ENCODE peak calls at places on chromosomes 4 and X, in four cellular contexts. D is neural crest cell, B is hippocampal formation, P is left colon. O is an unnamed sample.

GRCh38 chr4:145216532-145216931 is 36.1 kb upstream of the OTUD4 start:
- DNase-seq in D (no peak), P (no peak), B (no peak), O (no peak)

GRCh38 chr4:169024762-169025161 is 14.7 kb upstream of the CBR4 start:
- DNase-seq in B (peak; percentile 1), P (no peak), D (no peak), O (no peak)

GRCh38 chr4:163331629-163332360 is 601 bp downstream of the NPY1R start:
- DNase-seq in B (peak; percentile 38), D (peak; percentile 21), P (peak; percentile 32), O (peak; percentile 38)

GRCh38 chr4:41745292-41746024 is 3.1 kb downstream of the PHOX2B start:
- DNase-seq in B (no peak), P (no peak), D (no peak), O (no peak)

GRCh38 chrX:20363003-20363674 is 96.4 kb upstream of the RPS6KA3 start:
- DNase-seq in D (no peak), B (no peak), P (no peak), O (no peak)

GRCh38 chr4:41709844-41710481 is 38.6 kb downstream of the PHOX2B start:
- DNase-seq in D (no peak), B (no peak), P (no peak), O (no peak)

GRCh38 chrX:11787564-11787963 is 29.5 kb downstream of the MSL3 start:
- DNase-seq in D (peak; percentile 72), P (peak; percentile 59), B (peak; percentile 62), O (peak; percentile 67)

GRCh38 chrX:95076449-95076848 is 1402.4 kb downstream of the FAM133A start:
- DNase-seq in P (no peak), D (peak; percentile 17), B (no peak), O (peak; percentile 1)

GRCh38 chrX:123961268-123962005 is at the start of gene STAG2:
- DNase-seq in P (peak; percentile 71), B (peak; percentile 69), D (peak; percentile 54), O (peak; percentile 71)

GRCh38 chr4:8323947-8324555 is 54.5 kb downstream of the HTRA3 start:
- DNase-seq in B (no peak), D (no peak), P (no peak), O (no peak)

GRCh38 chr4:6781561-6781960 is 966 bp upstream of the KIAA0232 start:
- DNase-seq in D (no peak), B (no peak), P (no peak), O (no peak)

GRCh38 chr4:4752025-4752424 is 107.4 kb upstream of the MSX1 start:
- DNase-seq in B (no peak), P (no peak), D (no peak), O (no peak)

GRCh38 chr4:7795983-7796382 is 143.7 kb downstream of the AFAP1 start:
- DNase-seq in D (no peak), P (no peak), B (no peak), O (no peak)

GRCh38 chr4:52957220-52957686 is 95.1 kb downstream of the RASL11B start:
- DNase-seq in P (peak; percentile 10), D (no peak), B (no peak), O (peak; percentile 48)

GRCh38 chrX:17689971-17690409 is 47.3 kb upstream of the SCML1 start:
- DNase-seq in D (peak; percentile 59), P (peak; percentile 30), B (peak; percentile 29), O (peak; percentile 40)

GRCh38 chr4:79232555-79232954 is 93.3 kb downstream of the NAA11 start:
- DNase-seq in P (no peak), D (no peak), B (no peak), O (no peak)

O was measured in neuronal stem cell.